ENCODE peak calls at places on chromosome 10, in five cellular contexts. One of them, this sample, is unnamed.

GRCh38 chr10:98090822-98091221 is 43.6 kb upstream of the R3HCC1L start:
- DNase-seq in fibroblast of lung: no peak
- DNase-seq in lower lobe of right lung: no peak
- DNase-seq in MM.1S: no peak
- DNase-seq in substantia nigra: no peak
- DNase-seq in this sample: no peak

GRCh38 chr10:103870503-103870902 is 15.1 kb upstream of the SH3PXD2A start:
- DNase-seq in fibroblast of lung: no peak
- DNase-seq in lower lobe of right lung: no peak
- DNase-seq in MM.1S: peak
- DNase-seq in substantia nigra: no peak
- DNase-seq in this sample: no peak

GRCh38 chr10:125102216-125102615 is 58.1 kb downstream of the CTBP2 start:
- DNase-seq in fibroblast of lung: peak
- DNase-seq in lower lobe of right lung: peak
- DNase-seq in MM.1S: no peak
- DNase-seq in substantia nigra: no peak
- DNase-seq in this sample: peak

GRCh38 chr10:120995768-120996167 is 144.6 kb downstream of the WDR11 start:
- DNase-seq in fibroblast of lung: no peak
- DNase-seq in lower lobe of right lung: no peak
- DNase-seq in MM.1S: no peak
- DNase-seq in substantia nigra: no peak
- DNase-seq in this sample: no peak

GRCh38 chr10:77687621-77688020 is 50.0 kb upstream of the KCNMA1 start:
- DNase-seq in fibroblast of lung: no peak
- DNase-seq in lower lobe of right lung: no peak
- DNase-seq in MM.1S: no peak
- DNase-seq in substantia nigra: no peak
- DNase-seq in this sample: no peak

GRCh38 chr10:36765777-36766176 is 359.6 kb upstream of the ANKRD30A start:
- DNase-seq in fibroblast of lung: peak
- DNase-seq in lower lobe of right lung: no peak
- DNase-seq in MM.1S: no peak
- DNase-seq in substantia nigra: no peak
- DNase-seq in this sample: no peak

GRCh38 chr10:7515549-7515948 is 104.7 kb upstream of the SFMBT2 start:
- DNase-seq in fibroblast of lung: no peak
- DNase-seq in lower lobe of right lung: no peak
- DNase-seq in MM.1S: no peak
- DNase-seq in substantia nigra: no peak
- DNase-seq in this sample: no peak

GRCh38 chr10:77513783-77514331 is 123.8 kb downstream of the KCNMA1 start:
- DNase-seq in fibroblast of lung: peak
- DNase-seq in lower lobe of right lung: no peak
- DNase-seq in MM.1S: no peak
- DNase-seq in substantia nigra: peak
- DNase-seq in this sample: peak

GRCh38 chr10:45354261-45354660 is 19.8 kb upstream of the ALOX5 start:
- DNase-seq in fibroblast of lung: no peak
- DNase-seq in lower lobe of right lung: peak
- DNase-seq in MM.1S: no peak
- DNase-seq in substantia nigra: no peak
- DNase-seq in this sample: no peak

GRCh38 chr10:34766256-34766580 is 48.9 kb downstream of the PARD3 start:
- DNase-seq in fibroblast of lung: peak
- DNase-seq in lower lobe of right lung: no peak
- DNase-seq in MM.1S: no peak
- DNase-seq in substantia nigra: no peak
- DNase-seq in this sample: no peak

GRCh38 chr10:119933179-119933578 is 40.6 kb downstream of the SEC23IP start:
- DNase-seq in fibroblast of lung: peak
- DNase-seq in lower lobe of right lung: no peak
- DNase-seq in MM.1S: no peak
- DNase-seq in substantia nigra: no peak
- DNase-seq in this sample: peak

GRCh38 chr10:19041176-19041575 is 7.4 kb upstream of the MALRD1 start:
- DNase-seq in fibroblast of lung: peak
- DNase-seq in lower lobe of right lung: no peak
- DNase-seq in MM.1S: no peak
- DNase-seq in substantia nigra: no peak
- DNase-seq in this sample: no peak

GRCh38 chr10:101367569-101368453 is 13.8 kb downstream of the BTRC start:
- DNase-seq in fibroblast of lung: peak
- DNase-seq in lower lobe of right lung: no peak
- DNase-seq in MM.1S: no peak
- DNase-seq in substantia nigra: no peak
- DNase-seq in this sample: peak

GRCh38 chr10:118844731-118845573 is 90.2 kb upstream of the CACUL1 start:
- DNase-seq in fibroblast of lung: no peak
- DNase-seq in lower lobe of right lung: no peak
- DNase-seq in MM.1S: no peak
- DNase-seq in substantia nigra: no peak
- DNase-seq in this sample: no peak

GRCh38 chr10:26367771-26368170 is 70.4 kb upstream of the APBB1IP start:
- DNase-seq in fibroblast of lung: no peak
- DNase-seq in lower lobe of right lung: peak
- DNase-seq in MM.1S: peak
- DNase-seq in substantia nigra: no peak
- DNase-seq in this sample: peak

GRCh38 chr10:128880221-128880620 is 586.8 kb upstream of the MGMT start:
- DNase-seq in fibroblast of lung: no peak
- DNase-seq in lower lobe of right lung: no peak
- DNase-seq in MM.1S: no peak
- DNase-seq in substantia nigra: no peak
- DNase-seq in this sample: no peak

GRCh38 chr10:81219758-81220157 is 655.2 kb upstream of the NRG3 start:
- DNase-seq in fibroblast of lung: no peak
- DNase-seq in lower lobe of right lung: no peak
- DNase-seq in MM.1S: peak
- DNase-seq in substantia nigra: no peak
- DNase-seq in this sample: no peak

GRCh38 chr10:4240641-4241197 is 455.7 kb upstream of the KLF6 start:
- DNase-seq in fibroblast of lung: peak
- DNase-seq in lower lobe of right lung: no peak
- DNase-seq in MM.1S: no peak
- DNase-seq in substantia nigra: no peak
- DNase-seq in this sample: no peak
- H3K27ac ChIP-seq in fibroblast of lung: peak
- H3K27ac ChIP-seq in lower lobe of right lung: peak
- H3K27ac ChIP-seq in MM.1S: no peak
- H3K27ac ChIP-seq in substantia nigra: no peak
- H3K27ac ChIP-seq in this sample: no peak

GRCh38 chr10:87531908-87532622 is 27.4 kb downstream of the MINPP1 start:
- DNase-seq in fibroblast of lung: peak
- DNase-seq in lower lobe of right lung: no peak
- DNase-seq in MM.1S: peak
- DNase-seq in substantia nigra: no peak
- DNase-seq in this sample: no peak
- H3K27ac ChIP-seq in fibroblast of lung: no peak
- H3K27ac ChIP-seq in lower lobe of right lung: peak
- H3K27ac ChIP-seq in MM.1S: peak
- H3K27ac ChIP-seq in substantia nigra: no peak
- H3K27ac ChIP-seq in this sample: no peak

DNA sequence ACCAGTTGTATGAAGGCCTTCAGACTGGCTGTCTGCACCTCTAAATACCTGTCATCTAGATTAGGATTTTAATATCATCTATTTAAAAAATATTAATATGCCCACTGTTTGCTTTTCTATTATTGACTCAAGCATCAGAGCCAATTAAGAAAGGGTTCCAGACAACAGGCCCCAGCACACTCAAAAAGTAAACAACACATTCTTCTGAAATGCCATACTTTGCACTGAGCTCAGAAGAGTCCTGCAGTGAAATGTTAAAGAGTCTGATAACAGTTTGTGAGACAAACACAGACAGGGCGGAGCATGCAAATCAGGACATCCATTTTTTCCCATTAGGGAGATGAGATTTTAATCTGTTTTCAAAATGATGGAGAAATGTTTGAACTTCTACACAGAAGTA is 45.9 kb upstream of the KLF6 start:
- DNase-seq in fibroblast of lung: no peak
- DNase-seq in lower lobe of right lung: no peak
- DNase-seq in MM.1S: no peak
- DNase-seq in substantia nigra: no peak
- DNase-seq in this sample: no peak
- H3K27ac ChIP-seq in fibroblast of lung: no peak
- H3K27ac ChIP-seq in lower lobe of right lung: peak
- H3K27ac ChIP-seq in MM.1S: no peak
- H3K27ac ChIP-seq in substantia nigra: no peak
- H3K27ac ChIP-seq in this sample: peak

GRCh38 chr10:75972494-75973276 is 541.3 kb downstream of the LRMDA start:
- DNase-seq in fibroblast of lung: peak
- DNase-seq in lower lobe of right lung: no peak
- DNase-seq in MM.1S: no peak
- DNase-seq in substantia nigra: no peak
- DNase-seq in this sample: no peak
- H3K27ac ChIP-seq in fibroblast of lung: peak
- H3K27ac ChIP-seq in lower lobe of right lung: no peak
- H3K27ac ChIP-seq in MM.1S: no peak
- H3K27ac ChIP-seq in substantia nigra: no peak
- H3K27ac ChIP-seq in this sample: no peak

This sample was measured in A549.